ENCODE peak calls at places on chromosomes 1 and 21, in five cellular contexts. C, E, L, O and N are unnamed samples.

GRCh38 chr21:37373539-37373938 is 7.0 kb downstream of the DYRK1A start:
- DNase-seq in L (no peak), C (no peak), O (no peak), E (no peak), N (no peak)

GRCh38 chr1:222062640-222063039 is 320.8 kb upstream of the DUSP10 start:
- DNase-seq in E (no peak), O (no peak), L (no peak), C (no peak), N (no peak)

GRCh38 chr1:198333744-198334143 is 176.9 kb downstream of the NEK7 start:
- DNase-seq in L (no peak), O (no peak), C (peak), E (no peak), N (no peak)

GRCh38 chr1:11342677-11343076 is 69.7 kb downstream of the UBIAD1 start:
- DNase-seq in E (no peak), C (no peak), O (no peak), L (no peak), N (no peak)

GRCh38 chr1:20981903-20982695 is 194.6 kb downstream of the EIF4G3 start:
- DNase-seq in C (peak), O (no peak), L (no peak), E (no peak), N (no peak)

GRCh38 chr21:35628331-35628730 is 432.0 kb downstream of the SETD4 start:
- DNase-seq in L (no peak), O (no peak), E (no peak), C (no peak), N (no peak)

GRCh38 chr1:200670215-200671118 is 760 bp upstream of the DDX59 start:
- DNase-seq in L (no peak), E (no peak), C (peak), O (peak), N (peak)

GRCh38 chr1:1899967-1900327 is 9.1 kb upstream of the GNB1 start:
- DNase-seq in O (no peak), E (peak), L (no peak), C (no peak), N (no peak)

GRCh38 chr1:182677393-182678098 is 6.8 kb downstream of the RGS8 start:
- DNase-seq in O (peak), C (no peak), E (no peak), L (no peak), N (no peak)

GRCh38 chr1:3315991-3316943 is 138.2 kb upstream of the ARHGEF16 start:
- DNase-seq in L (no peak), O (no peak), E (peak), C (no peak), N (peak)

GRCh38 chr21:40029888-40030287 is 162.7 kb downstream of the PCP4 start:
- DNase-seq in L (no peak), O (no peak), E (no peak), C (no peak), N (no peak)

GRCh38 chr1:100597784-100598183 is 59.8 kb downstream of the GPR88 start:
- DNase-seq in E (no peak), C (peak), L (no peak), O (no peak), N (no peak)

GRCh38 chr1:227790868-227791267 is 24.6 kb upstream of the PRSS38 start:
- DNase-seq in O (no peak), C (no peak), E (no peak), L (no peak), N (no peak)

GRCh38 chr1:3741566-3742438 is 10.4 kb upstream of the CCDC27 start:
- DNase-seq in E (peak), O (no peak), L (peak), C (no peak), N (no peak)

GRCh38 chr1:2544875-2545638 is 11.1 kb upstream of the TNFRSF14 start:
- DNase-seq in C (no peak), L (peak), O (peak), E (no peak), N (no peak)

GRCh38 chr1:204695692-204696091 is 10.2 kb upstream of the LRRN2 start:
- DNase-seq in E (no peak), C (no peak), O (no peak), L (no peak), N (no peak)

GRCh38 chr1:70966018-70966638 is 81.5 kb downstream of the PTGER3 start:
- DNase-seq in E (no peak), L (no peak), O (peak), C (no peak), N (no peak)
- TF ChIP-seq CTCF in E (peak), L (no peak), O (peak), C (peak), N (peak)

GRCh38 chr1:234111458-234112142 is 207.1 kb downstream of the SLC35F3 start:
- DNase-seq in E (peak), L (no peak), C (peak), O (no peak), N (no peak)
- TF ChIP-seq CTCF in E (no peak), L (no peak), C (no peak), O (no peak), N (no peak)

DNA sequence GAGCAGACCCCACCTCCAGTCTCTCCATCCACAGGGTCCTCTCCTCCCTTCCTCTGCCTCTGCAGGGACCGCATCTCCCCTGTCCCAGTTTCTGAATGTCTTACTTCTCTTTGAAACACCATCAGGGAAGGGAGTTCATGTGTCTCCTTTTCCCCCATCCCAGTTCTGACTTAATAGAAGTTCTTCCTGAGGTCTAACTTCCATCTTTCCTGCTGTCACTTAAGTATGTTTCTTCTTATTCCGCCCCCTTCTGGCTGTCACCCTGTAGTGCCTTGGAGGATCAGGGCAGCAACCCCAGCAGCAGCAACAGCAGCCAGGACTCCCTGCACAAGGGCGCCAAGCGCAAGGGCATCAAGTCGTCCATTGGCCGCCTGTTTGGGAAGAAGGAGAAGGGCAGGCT is 29.3 kb downstream of the MYOG start:
- DNase-seq in O (no peak), C (no peak), L (no peak), E (no peak), N (no peak)
- TF ChIP-seq CTCF in O (peak), C (peak), L (no peak), E (no peak), N (no peak)

DNA sequence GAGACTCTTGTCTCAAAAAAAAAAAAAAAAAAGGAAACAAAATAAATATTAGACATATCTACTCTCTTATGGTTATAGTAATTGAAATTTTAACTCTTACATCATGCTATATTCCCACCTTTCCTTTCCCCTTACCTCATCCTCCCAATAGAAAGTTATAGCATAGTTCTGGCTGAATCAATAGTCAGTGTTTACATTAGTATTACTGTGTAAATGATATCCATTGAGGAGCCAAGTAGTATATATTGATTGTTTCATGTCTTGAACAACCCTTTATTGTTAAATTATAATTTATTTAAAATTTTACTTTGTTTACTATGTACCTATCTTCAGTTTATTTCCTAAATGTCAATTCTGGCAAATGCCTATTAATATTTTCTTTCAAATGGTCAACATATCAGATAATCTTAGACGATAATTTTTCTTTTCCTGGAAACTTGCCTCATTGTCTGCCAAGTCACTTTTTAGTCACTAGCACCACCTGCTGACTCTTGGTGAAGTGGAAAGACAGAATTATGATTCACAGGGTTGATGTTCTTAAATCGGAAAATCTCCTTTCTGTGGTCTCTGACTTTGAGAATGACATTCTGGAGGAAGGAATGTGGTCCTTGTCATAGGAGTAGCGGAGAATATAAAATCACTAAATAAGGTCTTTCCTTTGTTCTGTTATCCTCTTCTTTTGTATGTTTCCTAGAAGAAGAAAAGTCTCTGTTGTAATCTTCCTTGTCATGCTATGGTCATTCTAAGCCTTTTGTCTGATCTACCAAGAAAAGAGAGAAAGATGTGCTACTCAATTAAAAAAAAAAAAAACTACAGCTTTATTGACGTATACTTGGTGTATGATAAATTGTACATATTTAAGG is 8.6 kb downstream of the HJV start:
- DNase-seq in O (peak), L (no peak), E (no peak), C (peak), N (peak)
- TF ChIP-seq CTCF in O (peak), L (peak), E (peak), C (peak), N (peak)

DNA sequence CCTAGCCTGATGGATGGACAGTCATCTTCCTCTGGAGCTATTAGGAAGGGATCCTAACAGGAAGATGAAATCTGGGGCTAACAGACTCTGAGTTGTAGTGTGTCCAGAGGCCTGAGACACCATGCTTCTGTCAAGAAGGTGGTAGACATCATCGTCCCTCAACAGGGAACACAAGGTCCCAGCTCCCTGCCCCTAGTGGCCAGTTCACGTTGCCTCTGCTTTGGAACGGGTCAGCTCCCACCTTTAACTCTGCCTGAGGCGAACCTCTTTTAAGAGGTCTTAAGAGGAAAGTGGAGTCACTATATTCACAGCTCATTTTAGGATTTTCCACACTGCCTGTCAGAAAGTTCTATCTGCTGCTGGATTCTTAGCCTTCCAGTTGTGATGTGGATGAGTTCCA is 28.3 kb downstream of the LRRC71 start:
- DNase-seq in E (no peak), O (no peak), L (no peak), C (no peak), N (no peak)
- TF ChIP-seq CTCF in E (no peak), O (peak), L (no peak), C (no peak), N (no peak)